ENCODE peak calls at places on chromosomes 11 and 22, in seven cellular contexts. One of them, this sample, is unnamed.

GRCh38 chr22:42500164-42500835 is 19.3 kb downstream of the RRP7A start:
- DNase-seq in Kasumi-1: no peak
- DNase-seq in Calu3: no peak
- DNase-seq in CD4-positive, alpha-beta T cell: peak; percentile 83
- DNase-seq in GM13976: peak; percentile 100
- DNase-seq in bronchial epithelial cell: peak; percentile 37
- DNase-seq in DND-41: peak; percentile 24
- DNase-seq in this sample: peak; percentile 87

GRCh38 chr11:1007279-1007678 is 29.2 kb downstream of the MUC6 start:
- DNase-seq in Kasumi-1: no peak
- DNase-seq in Calu3: no peak
- DNase-seq in CD4-positive, alpha-beta T cell: no peak
- DNase-seq in GM13976: no peak
- DNase-seq in bronchial epithelial cell: no peak
- DNase-seq in DND-41: no peak
- DNase-seq in this sample: no peak

GRCh38 chr11:124075492-124075840 is 34.3 kb upstream of the OR10G7 start:
- DNase-seq in Kasumi-1: no peak
- DNase-seq in Calu3: no peak
- DNase-seq in CD4-positive, alpha-beta T cell: no peak
- DNase-seq in GM13976: no peak
- DNase-seq in bronchial epithelial cell: no peak
- DNase-seq in DND-41: no peak
- DNase-seq in this sample: no peak

GRCh38 chr11:119589011-119589410 is 140.0 kb downstream of the NECTIN1 start:
- DNase-seq in Kasumi-1: no peak
- DNase-seq in Calu3: no peak
- DNase-seq in CD4-positive, alpha-beta T cell: no peak
- DNase-seq in GM13976: no peak
- DNase-seq in bronchial epithelial cell: no peak
- DNase-seq in DND-41: no peak
- DNase-seq in this sample: no peak

GRCh38 chr11:81255905-81256304 is 1477.8 kb downstream of the FAM181B start:
- DNase-seq in Kasumi-1: no peak
- DNase-seq in Calu3: no peak
- DNase-seq in CD4-positive, alpha-beta T cell: no peak
- DNase-seq in GM13976: no peak
- DNase-seq in bronchial epithelial cell: no peak
- DNase-seq in DND-41: no peak
- DNase-seq in this sample: no peak

GRCh38 chr22:37206118-37206840 is 6.0 kb downstream of the SSTR3 start:
- DNase-seq in Kasumi-1: no peak
- DNase-seq in Calu3: no peak
- DNase-seq in CD4-positive, alpha-beta T cell: no peak
- DNase-seq in GM13976: no peak
- DNase-seq in bronchial epithelial cell: no peak
- DNase-seq in DND-41: no peak
- DNase-seq in this sample: no peak

GRCh38 chr11:114050258-114050927 is 9.1 kb upstream of the ZBTB16 start:
- DNase-seq in Kasumi-1: no peak
- DNase-seq in Calu3: no peak
- DNase-seq in CD4-positive, alpha-beta T cell: no peak
- DNase-seq in GM13976: no peak
- DNase-seq in bronchial epithelial cell: no peak
- DNase-seq in DND-41: no peak
- DNase-seq in this sample: no peak

GRCh38 chr11:118401880-118402590 is 629 bp downstream of the ATP5MG start:
- DNase-seq in Kasumi-1: peak; percentile 71
- DNase-seq in Calu3: no peak
- DNase-seq in CD4-positive, alpha-beta T cell: no peak
- DNase-seq in GM13976: no peak
- DNase-seq in bronchial epithelial cell: peak; percentile 68
- DNase-seq in DND-41: no peak
- DNase-seq in this sample: no peak

GRCh38 chr11:7555067-7555699 is 41.4 kb downstream of the PPFIBP2 start:
- DNase-seq in Kasumi-1: no peak
- DNase-seq in Calu3: no peak
- DNase-seq in CD4-positive, alpha-beta T cell: no peak
- DNase-seq in GM13976: no peak
- DNase-seq in bronchial epithelial cell: no peak
- DNase-seq in DND-41: no peak
- DNase-seq in this sample: peak; percentile 72

GRCh38 chr11:67316882-67317364 is 13.6 kb downstream of the SSH3 start:
- DNase-seq in Kasumi-1: no peak
- DNase-seq in Calu3: no peak
- DNase-seq in CD4-positive, alpha-beta T cell: no peak
- DNase-seq in GM13976: no peak
- DNase-seq in bronchial epithelial cell: peak; percentile 55
- DNase-seq in DND-41: no peak
- DNase-seq in this sample: no peak

GRCh38 chr11:96339704-96340554 is 3.1 kb downstream of the MAML2 start:
- DNase-seq in Kasumi-1: no peak
- DNase-seq in Calu3: peak; percentile 29
- DNase-seq in CD4-positive, alpha-beta T cell: no peak
- DNase-seq in GM13976: no peak
- DNase-seq in bronchial epithelial cell: no peak
- DNase-seq in DND-41: no peak
- DNase-seq in this sample: no peak

GRCh38 chr11:87493516-87493915 is 455.8 kb downstream of the TMEM135 start:
- DNase-seq in Kasumi-1: no peak
- DNase-seq in Calu3: no peak
- DNase-seq in CD4-positive, alpha-beta T cell: no peak
- DNase-seq in GM13976: no peak
- DNase-seq in bronchial epithelial cell: no peak
- DNase-seq in DND-41: no peak
- DNase-seq in this sample: no peak

GRCh38 chr11:95676280-95676679 is 113.3 kb downstream of the FAM76B start:
- DNase-seq in Kasumi-1: no peak
- DNase-seq in Calu3: no peak
- DNase-seq in CD4-positive, alpha-beta T cell: no peak
- DNase-seq in GM13976: no peak
- DNase-seq in bronchial epithelial cell: no peak
- DNase-seq in DND-41: no peak
- DNase-seq in this sample: no peak

GRCh38 chr22:27796118-27796517 is 5.4 kb downstream of the MN1 start:
- DNase-seq in Kasumi-1: no peak
- DNase-seq in Calu3: no peak
- DNase-seq in CD4-positive, alpha-beta T cell: no peak
- DNase-seq in GM13976: no peak
- DNase-seq in bronchial epithelial cell: no peak
- DNase-seq in DND-41: no peak
- DNase-seq in this sample: no peak

GRCh38 chr22:21443735-21444421 is 23.3 kb upstream of the TMEM191C start:
- DNase-seq in Kasumi-1: no peak
- DNase-seq in Calu3: no peak
- DNase-seq in CD4-positive, alpha-beta T cell: no peak
- DNase-seq in GM13976: no peak
- DNase-seq in bronchial epithelial cell: no peak
- DNase-seq in DND-41: peak; percentile 1
- DNase-seq in this sample: peak; percentile 58

GRCh38 chr22:44931077-44931540 is 78.7 kb downstream of the PHF21B start:
- DNase-seq in Kasumi-1: no peak
- DNase-seq in Calu3: no peak
- DNase-seq in CD4-positive, alpha-beta T cell: no peak
- DNase-seq in GM13976: no peak
- DNase-seq in bronchial epithelial cell: no peak
- DNase-seq in DND-41: no peak
- DNase-seq in this sample: peak; percentile 18

GRCh38 chr11:34411786-34412185 is 26.9 kb upstream of the CAT start:
- DNase-seq in Kasumi-1: no peak
- DNase-seq in Calu3: no peak
- DNase-seq in CD4-positive, alpha-beta T cell: no peak
- DNase-seq in GM13976: no peak
- DNase-seq in bronchial epithelial cell: no peak
- DNase-seq in DND-41: no peak
- DNase-seq in this sample: no peak

GRCh38 chr11:26847459-26847858 is 125.6 kb upstream of the SLC5A12 start:
- DNase-seq in Kasumi-1: no peak
- DNase-seq in Calu3: no peak
- DNase-seq in CD4-positive, alpha-beta T cell: no peak
- DNase-seq in GM13976: no peak
- DNase-seq in bronchial epithelial cell: no peak
- DNase-seq in DND-41: no peak
- DNase-seq in this sample: no peak

GRCh38 chr22:36343720-36344105 is 44.1 kb downstream of the MYH9 start:
- DNase-seq in Kasumi-1: no peak
- DNase-seq in Calu3: no peak
- DNase-seq in CD4-positive, alpha-beta T cell: no peak
- DNase-seq in GM13976: no peak
- DNase-seq in bronchial epithelial cell: no peak
- DNase-seq in DND-41: no peak
- DNase-seq in this sample: peak; percentile 38